ENCODE peak calls at places on chromosomes 5 and 9, in four cellular contexts. S is A549, V is IMR-90, Q is pancreas. E is an unnamed sample. For H3K9me3, the result is how much of the 10 kb centered on the place peaks cover.

GRCh38 chr9:99607852-99608448 is 213.7 kb upstream of the NR4A3 start:
- DNase-seq in V (no peak), S (no peak), Q (no peak), E (no peak)

GRCh38 chr9:935348-935965 is 41.0 kb upstream of the DMRT3 start:
- DNase-seq in Q (no peak), V (peak), S (no peak), E (no peak)

GRCh38 chr9:134055981-134056461 is 11.8 kb downstream of the BRD3 start:
- DNase-seq in V (peak), S (peak), Q (peak), E (no peak)

GRCh38 chr5:55636711-55637110 is 75.4 kb downstream of the SLC38A9 start:
- DNase-seq in Q (peak), V (peak), S (peak), E (no peak)

GRCh38 chr9:136526625-136527066 is 19.2 kb downstream of the NOTCH1 start:
- DNase-seq in Q (no peak), V (no peak), S (no peak), E (no peak)

GRCh38 chr5:124706729-124707361 is 39.6 kb downstream of the ZNF608 start:
- DNase-seq in S (no peak), V (peak), Q (peak), E (peak)

GRCh38 chr5:109053995-109054417 is 306.3 kb downstream of the FER start:
- DNase-seq in V (peak), Q (no peak), S (no peak), E (peak)

GRCh38 chr5:179699640-179700298 is 1.0 kb downstream of the CANX start:
- DNase-seq in S (peak), V (peak), Q (peak), E (no peak)

GRCh38 chr5:139878093-139878492 is 82.5 kb downstream of the PSD2 start:
- DNase-seq in V (no peak), S (no peak), Q (no peak), E (no peak)

GRCh38 chr9:95499847-95500246 is 16.9 kb downstream of the PTCH1 start:
- DNase-seq in Q (no peak), S (no peak), V (peak), E (no peak)

GRCh38 chr5:158669275-158669674 is 430.4 kb downstream of the EBF1 start:
- DNase-seq in V (no peak), S (no peak), Q (no peak), E (no peak)
- H3K9me3 ChIP-seq in V (under half), S (under half), Q (under half), E (under half)

GRCh38 chr5:73419414-73420390 is 28.9 kb downstream of the FOXD1 start:
- DNase-seq in S (no peak), V (peak), Q (no peak), E (peak)
- H3K4me3 ChIP-seq in S (no peak), V (peak), Q (peak), E (peak)

GRCh38 chr9:135490980-135491444 is 9.5 kb upstream of the MRPS2 start:
- DNase-seq in S (no peak), Q (no peak), V (no peak), E (no peak)
- H3K27ac ChIP-seq in S (no peak), Q (no peak), V (no peak), E (no peak)

GRCh38 chr5:158264264-158264663 is 405.3 kb upstream of the CLINT1 start:
- DNase-seq in V (no peak), Q (no peak), S (no peak), E (no peak)
- H3K9me3 ChIP-seq in V (under half), Q (under half), S (under half), E (under half)